ENCODE peak calls at places on chromosome 1, in nine cellular contexts. K, I, S, V, H, O, C, F and M are unnamed samples.

GRCh38 chr1:162902372-162902771 is 41.4 kb upstream of the CCDC190 start:
- DNase-seq in I (no peak), V (no peak), O (no peak), S (no peak), K (no peak), H (no peak), F (no peak), C (no peak), M (no peak)

GRCh38 chr1:241631674-241632073 is 8.5 kb downstream of the CHML start:
- DNase-seq in C (no peak), I (no peak), V (no peak), H (no peak), S (no peak), F (no peak), K (no peak), O (no peak), M (no peak)

GRCh38 chr1:42957880-42958487 is 684 bp downstream of the SLC2A1 start:
- DNase-seq in K (no peak), H (peak), O (peak), F (peak), I (peak), V (peak), C (no peak), S (peak), M (no peak)

GRCh38 chr1:39398278-39399010 is 93.0 kb upstream of the BMP8A start:
- DNase-seq in K (peak), I (peak), O (peak), S (peak), V (peak), F (peak), H (peak), C (no peak), M (peak)

GRCh38 chr1:228455715-228456114 is 31.5 kb upstream of the RNF187 start:
- DNase-seq in O (peak), I (no peak), K (no peak), H (no peak), V (no peak), F (no peak), C (no peak), S (no peak), M (no peak)

GRCh38 chr1:25026757-25027450 is 96.8 kb upstream of the RUNX3 start:
- DNase-seq in C (no peak), S (no peak), F (no peak), K (no peak), V (no peak), H (no peak), I (no peak), O (no peak), M (no peak)

GRCh38 chr1:228174482-228175315 is 9.1 kb downstream of the IBA57 start:
- DNase-seq in C (no peak), H (peak), I (peak), V (no peak), K (no peak), S (no peak), F (peak), O (no peak), M (no peak)

GRCh38 chr1:85576642-85577420 is 3.7 kb upstream of the CCN1 start:
- DNase-seq in O (peak), V (peak), F (peak), K (peak), C (no peak), S (peak), I (peak), H (peak), M (peak)

GRCh38 chr1:26287033-26287711 is 7.3 kb downstream of the SH3BGRL3 start:
- DNase-seq in I (peak), H (peak), F (no peak), V (peak), C (no peak), K (no peak), S (peak), O (peak), M (no peak)

GRCh38 chr1:33612877-33613487 is 140.5 kb downstream of the ZSCAN20 start:
- DNase-seq in I (peak), F (peak), O (peak), S (peak), K (peak), C (peak), V (peak), H (peak), M (peak)

GRCh38 chr1:9721606-9722377 is 70.3 kb downstream of the PIK3CD start:
- DNase-seq in O (peak), C (no peak), I (peak), S (peak), H (peak), K (no peak), F (peak), V (peak), M (no peak)

GRCh38 chr1:1183221-1183747 is 9.6 kb downstream of the TTLL10 start:
- DNase-seq in H (no peak), K (no peak), I (no peak), F (no peak), C (no peak), V (no peak), O (no peak), S (no peak), M (no peak)

GRCh38 chr1:103489881-103490280 is 35.6 kb upstream of the RNPC3 start:
- DNase-seq in F (peak), V (no peak), O (no peak), S (no peak), C (no peak), I (no peak), K (no peak), H (no peak), M (no peak)

GRCh38 chr1:209884249-209884648 is 53.8 kb upstream of the SYT14 start:
- DNase-seq in F (no peak), K (no peak), O (no peak), V (no peak), C (no peak), H (no peak), S (no peak), I (no peak), M (no peak)

GRCh38 chr1:41622402-41622801 is 137.9 kb upstream of the EDN2 start:
- DNase-seq in F (no peak), I (no peak), H (no peak), S (no peak), O (no peak), V (no peak), K (no peak), C (no peak), M (no peak)

GRCh38 chr1:96968582-96969378 is 247.2 kb downstream of the PTBP2 start:
- DNase-seq in K (peak), V (no peak), C (no peak), O (no peak), I (no peak), F (no peak), H (no peak), S (no peak), M (no peak)

GRCh38 chr1:192104852-192105251 is 53.4 kb upstream of the RGS18 start:
- DNase-seq in F (no peak), I (no peak), K (peak), S (no peak), H (no peak), O (no peak), C (no peak), V (no peak), M (no peak)

GRCh38 chr1:94039871-94040569 is 80.9 kb downstream of the ABCA4 start:
- DNase-seq in H (no peak), I (no peak), V (no peak), O (no peak), K (no peak), S (no peak), F (no peak), C (peak), M (no peak)

GRCh38 chr1:1006305-1007159 is 6.6 kb upstream of the HES4 start:
- DNase-seq in F (no peak), S (no peak), C (no peak), I (no peak), V (no peak), K (no peak), O (no peak), H (no peak), M (no peak)

GRCh38 chr1:75203415-75204277 is 69.5 kb downstream of the LHX8 start:
- DNase-seq in H (no peak), V (no peak), K (peak), O (peak), S (no peak), F (peak), C (no peak), I (peak), M (peak)

GRCh38 chr1:162626089-162626488 is 6.2 kb upstream of the DDR2 start:
- DNase-seq in V (no peak), S (no peak), F (no peak), C (no peak), O (no peak), K (no peak), I (no peak), H (no peak), M (no peak)

GRCh38 chr1:165053273-165053835 is 303.2 kb downstream of the LMX1A start:
- DNase-seq in I (no peak), K (no peak), V (no peak), F (no peak), S (no peak), C (no peak), O (no peak), H (no peak), M (no peak)

GRCh38 chr1:24803220-24803619 is 58.0 kb downstream of the CLIC4 start:
- DNase-seq in K (no peak), H (no peak), C (no peak), V (no peak), I (no peak), F (no peak), S (no peak), O (no peak), M (no peak)

GRCh38 chr1:182666736-182667135 is 17.7 kb downstream of the RGS8 start:
- DNase-seq in I (no peak), C (no peak), S (no peak), H (no peak), F (no peak), K (no peak), O (no peak), V (no peak), M (no peak)

GRCh38 chr1:171802207-171802606 is 20.7 kb downstream of the METTL13 start:
- DNase-seq in H (no peak), F (no peak), K (no peak), V (no peak), I (no peak), S (no peak), C (no peak), O (no peak), M (no peak)

GRCh38 chr1:92274939-92275338 is 23.8 kb downstream of the GLMN start:
- DNase-seq in I (no peak), V (no peak), C (no peak), F (no peak), O (no peak), K (no peak), H (no peak), S (no peak), M (no peak)

GRCh38 chr1:216606047-216606637 is 117.1 kb downstream of the ESRRG start:
- DNase-seq in O (no peak), C (no peak), K (no peak), V (no peak), F (no peak), S (no peak), I (no peak), H (no peak), M (no peak)

GRCh38 chr1:175744833-175745232 is 1.4 kb upstream of the TNR start:
- DNase-seq in H (no peak), V (no peak), C (no peak), O (no peak), I (no peak), S (no peak), F (no peak), K (no peak), M (no peak)

GRCh38 chr1:109298666-109299086 is 8.1 kb downstream of the MYBPHL start:
- DNase-seq in O (no peak), I (no peak), V (no peak), K (no peak), S (no peak), F (no peak), C (peak), H (peak), M (no peak)

GRCh38 chr1:207017615-207018559 is 14.7 kb downstream of the C1orf116 start:
- DNase-seq in S (no peak), C (no peak), I (no peak), H (no peak), O (no peak), K (no peak), V (no peak), F (no peak), M (no peak)

GRCh38 chr1:152770411-152770810 is 4.5 kb upstream of the LCE1F start:
- DNase-seq in H (no peak), I (no peak), K (no peak), O (no peak), S (no peak), C (no peak), V (no peak), F (no peak), M (no peak)

GRCh38 chr1:92211166-92211565 is 6.5 kb upstream of the C1orf146 start:
- DNase-seq in O (no peak), V (no peak), S (no peak), C (no peak), F (no peak), I (no peak), K (peak), H (no peak), M (no peak)

GRCh38 chr1:215631489-215631888 is 64.4 kb downstream of the KCTD3 start:
- DNase-seq in I (no peak), H (no peak), F (no peak), V (no peak), K (no peak), C (peak), O (no peak), S (no peak), M (no peak)

GRCh38 chr1:235775461-235775860 is 91.2 kb downstream of the LYST start:
- DNase-seq in I (no peak), S (no peak), F (no peak), H (no peak), K (no peak), O (no peak), C (no peak), V (no peak), M (no peak)

GRCh38 chr1:1061682-1062363 is 12.3 kb downstream of the RNF223 start:
- DNase-seq in K (no peak), H (no peak), I (no peak), C (no peak), O (no peak), S (no peak), F (no peak), V (no peak), M (no peak)

GRCh38 chr1:6612641-6613360 is 730 bp upstream of the PHF13 start:
- DNase-seq in C (no peak), K (no peak), H (no peak), V (no peak), S (no peak), O (peak), F (peak), I (no peak), M (no peak)